ENCODE peak calls at places on chromosome 6, in six cellular contexts. One of them, this sample, is unnamed.

GRCh38 chr6:55675936-55676335 is 96.9 kb upstream of the HMGCLL1 start:
- DNase-seq in activated CD4-positive, alpha-beta memory T cell treated with anti-CD3 and anti-CD28 coated beads for 36 hours: no peak
- DNase-seq in neural crest cell: no peak
- DNase-seq in nephron progenitor cell: no peak
- DNase-seq in activated CD8-positive, alpha-beta memory T cell treated with anti-CD3 and anti-CD28 coated beads, Interleukin-2, amount 10 ng/mL, durations not matched to agents 7 days and 5 days: no peak
- DNase-seq in progenitor cell of endocrine pancreas: no peak
- DNase-seq in this sample: no peak

GRCh38 chr6:73610444-73611275 is 43.1 kb downstream of the SLC17A5 start:
- DNase-seq in activated CD4-positive, alpha-beta memory T cell treated with anti-CD3 and anti-CD28 coated beads for 36 hours: no peak
- DNase-seq in neural crest cell: no peak
- DNase-seq in nephron progenitor cell: no peak
- DNase-seq in activated CD8-positive, alpha-beta memory T cell treated with anti-CD3 and anti-CD28 coated beads, Interleukin-2, amount 10 ng/mL, durations not matched to agents 7 days and 5 days: no peak
- DNase-seq in progenitor cell of endocrine pancreas: no peak
- DNase-seq in this sample: peak; percentile 55

GRCh38 chr6:122620902-122621301 is 10.7 kb downstream of the PKIB start:
- DNase-seq in activated CD4-positive, alpha-beta memory T cell treated with anti-CD3 and anti-CD28 coated beads for 36 hours: no peak
- DNase-seq in neural crest cell: no peak
- DNase-seq in nephron progenitor cell: no peak
- DNase-seq in activated CD8-positive, alpha-beta memory T cell treated with anti-CD3 and anti-CD28 coated beads, Interleukin-2, amount 10 ng/mL, durations not matched to agents 7 days and 5 days: no peak
- DNase-seq in progenitor cell of endocrine pancreas: no peak
- DNase-seq in this sample: peak; percentile 57

GRCh38 chr6:163419413-163420314 is 5.1 kb downstream of the QKI start:
- DNase-seq in activated CD4-positive, alpha-beta memory T cell treated with anti-CD3 and anti-CD28 coated beads for 36 hours: no peak
- DNase-seq in neural crest cell: no peak
- DNase-seq in nephron progenitor cell: no peak
- DNase-seq in activated CD8-positive, alpha-beta memory T cell treated with anti-CD3 and anti-CD28 coated beads, Interleukin-2, amount 10 ng/mL, durations not matched to agents 7 days and 5 days: no peak
- DNase-seq in progenitor cell of endocrine pancreas: no peak
- DNase-seq in this sample: peak; percentile 41

GRCh38 chr6:104771258-104771832 is 88.4 kb downstream of the HACE1 start:
- DNase-seq in activated CD4-positive, alpha-beta memory T cell treated with anti-CD3 and anti-CD28 coated beads for 36 hours: no peak
- DNase-seq in neural crest cell: no peak
- DNase-seq in nephron progenitor cell: no peak
- DNase-seq in activated CD8-positive, alpha-beta memory T cell treated with anti-CD3 and anti-CD28 coated beads, Interleukin-2, amount 10 ng/mL, durations not matched to agents 7 days and 5 days: no peak
- DNase-seq in progenitor cell of endocrine pancreas: no peak
- DNase-seq in this sample: peak; percentile 58

GRCh38 chr6:123338394-123338793 is 298.4 kb downstream of the TRDN start:
- DNase-seq in activated CD4-positive, alpha-beta memory T cell treated with anti-CD3 and anti-CD28 coated beads for 36 hours: no peak
- DNase-seq in neural crest cell: no peak
- DNase-seq in nephron progenitor cell: no peak
- DNase-seq in activated CD8-positive, alpha-beta memory T cell treated with anti-CD3 and anti-CD28 coated beads, Interleukin-2, amount 10 ng/mL, durations not matched to agents 7 days and 5 days: no peak
- DNase-seq in progenitor cell of endocrine pancreas: no peak
- DNase-seq in this sample: no peak

GRCh38 chr6:103797738-103798137 is 1062.0 kb downstream of the HACE1 start:
- DNase-seq in activated CD4-positive, alpha-beta memory T cell treated with anti-CD3 and anti-CD28 coated beads for 36 hours: no peak
- DNase-seq in neural crest cell: no peak
- DNase-seq in nephron progenitor cell: no peak
- DNase-seq in activated CD8-positive, alpha-beta memory T cell treated with anti-CD3 and anti-CD28 coated beads, Interleukin-2, amount 10 ng/mL, durations not matched to agents 7 days and 5 days: no peak
- DNase-seq in progenitor cell of endocrine pancreas: no peak
- DNase-seq in this sample: peak; percentile 18

GRCh38 chr6:100446922-100447899 is 17.5 kb downstream of the SIM1 start:
- DNase-seq in activated CD4-positive, alpha-beta memory T cell treated with anti-CD3 and anti-CD28 coated beads for 36 hours: no peak
- DNase-seq in neural crest cell: no peak
- DNase-seq in nephron progenitor cell: no peak
- DNase-seq in activated CD8-positive, alpha-beta memory T cell treated with anti-CD3 and anti-CD28 coated beads, Interleukin-2, amount 10 ng/mL, durations not matched to agents 7 days and 5 days: no peak
- DNase-seq in progenitor cell of endocrine pancreas: no peak
- DNase-seq in this sample: peak; percentile 32

GRCh38 chr6:34044945-34045595 is 100.8 kb downstream of the GRM4 start:
- DNase-seq in activated CD4-positive, alpha-beta memory T cell treated with anti-CD3 and anti-CD28 coated beads for 36 hours: peak; percentile 40
- DNase-seq in neural crest cell: no peak
- DNase-seq in nephron progenitor cell: no peak
- DNase-seq in activated CD8-positive, alpha-beta memory T cell treated with anti-CD3 and anti-CD28 coated beads, Interleukin-2, amount 10 ng/mL, durations not matched to agents 7 days and 5 days: peak; percentile 81
- DNase-seq in progenitor cell of endocrine pancreas: no peak
- DNase-seq in this sample: no peak

GRCh38 chr6:141026504-141026903 is 1106.2 kb upstream of the GJE1 start:
- DNase-seq in activated CD4-positive, alpha-beta memory T cell treated with anti-CD3 and anti-CD28 coated beads for 36 hours: no peak
- DNase-seq in neural crest cell: no peak
- DNase-seq in nephron progenitor cell: no peak
- DNase-seq in activated CD8-positive, alpha-beta memory T cell treated with anti-CD3 and anti-CD28 coated beads, Interleukin-2, amount 10 ng/mL, durations not matched to agents 7 days and 5 days: no peak
- DNase-seq in progenitor cell of endocrine pancreas: no peak
- DNase-seq in this sample: no peak

GRCh38 chr6:35191899-35192298 is 21.9 kb upstream of the SCUBE3 start:
- DNase-seq in activated CD4-positive, alpha-beta memory T cell treated with anti-CD3 and anti-CD28 coated beads for 36 hours: no peak
- DNase-seq in neural crest cell: no peak
- DNase-seq in nephron progenitor cell: no peak
- DNase-seq in activated CD8-positive, alpha-beta memory T cell treated with anti-CD3 and anti-CD28 coated beads, Interleukin-2, amount 10 ng/mL, durations not matched to agents 7 days and 5 days: peak; percentile 67
- DNase-seq in progenitor cell of endocrine pancreas: no peak
- DNase-seq in this sample: no peak

GRCh38 chr6:31969712-31970603 is 2.0 kb downstream of the DXO start:
- DNase-seq in activated CD4-positive, alpha-beta memory T cell treated with anti-CD3 and anti-CD28 coated beads for 36 hours: no peak
- DNase-seq in neural crest cell: no peak
- DNase-seq in nephron progenitor cell: no peak
- DNase-seq in activated CD8-positive, alpha-beta memory T cell treated with anti-CD3 and anti-CD28 coated beads, Interleukin-2, amount 10 ng/mL, durations not matched to agents 7 days and 5 days: no peak
- DNase-seq in progenitor cell of endocrine pancreas: no peak
- DNase-seq in this sample: peak; percentile 25

GRCh38 chr6:161127071-161127740 is 135.6 kb downstream of the MAP3K4 start:
- DNase-seq in activated CD4-positive, alpha-beta memory T cell treated with anti-CD3 and anti-CD28 coated beads for 36 hours: no peak
- DNase-seq in neural crest cell: no peak
- DNase-seq in nephron progenitor cell: no peak
- DNase-seq in activated CD8-positive, alpha-beta memory T cell treated with anti-CD3 and anti-CD28 coated beads, Interleukin-2, amount 10 ng/mL, durations not matched to agents 7 days and 5 days: no peak
- DNase-seq in progenitor cell of endocrine pancreas: no peak
- DNase-seq in this sample: no peak

GRCh38 chr6:90411292-90411781 is 114.7 kb upstream of the BACH2 start:
- DNase-seq in activated CD4-positive, alpha-beta memory T cell treated with anti-CD3 and anti-CD28 coated beads for 36 hours: peak; percentile 91
- DNase-seq in neural crest cell: no peak
- DNase-seq in nephron progenitor cell: no peak
- DNase-seq in activated CD8-positive, alpha-beta memory T cell treated with anti-CD3 and anti-CD28 coated beads, Interleukin-2, amount 10 ng/mL, durations not matched to agents 7 days and 5 days: peak; percentile 88
- DNase-seq in progenitor cell of endocrine pancreas: no peak
- DNase-seq in this sample: no peak

GRCh38 chr6:38088010-38088409 is 268.5 kb downstream of the ZFAND3 start:
- DNase-seq in activated CD4-positive, alpha-beta memory T cell treated with anti-CD3 and anti-CD28 coated beads for 36 hours: no peak
- DNase-seq in neural crest cell: no peak
- DNase-seq in nephron progenitor cell: no peak
- DNase-seq in activated CD8-positive, alpha-beta memory T cell treated with anti-CD3 and anti-CD28 coated beads, Interleukin-2, amount 10 ng/mL, durations not matched to agents 7 days and 5 days: no peak
- DNase-seq in progenitor cell of endocrine pancreas: no peak
- DNase-seq in this sample: no peak

GRCh38 chr6:43992126-43992663 is 135.1 kb downstream of the MRPL14 start:
- DNase-seq in activated CD4-positive, alpha-beta memory T cell treated with anti-CD3 and anti-CD28 coated beads for 36 hours: no peak
- DNase-seq in neural crest cell: no peak
- DNase-seq in nephron progenitor cell: no peak
- DNase-seq in activated CD8-positive, alpha-beta memory T cell treated with anti-CD3 and anti-CD28 coated beads, Interleukin-2, amount 10 ng/mL, durations not matched to agents 7 days and 5 days: no peak
- DNase-seq in progenitor cell of endocrine pancreas: no peak
- DNase-seq in this sample: no peak

GRCh38 chr6:160081398-160081797 is 40.2 kb upstream of the SLC22A1 start:
- DNase-seq in activated CD4-positive, alpha-beta memory T cell treated with anti-CD3 and anti-CD28 coated beads for 36 hours: no peak
- DNase-seq in neural crest cell: no peak
- DNase-seq in nephron progenitor cell: no peak
- DNase-seq in activated CD8-positive, alpha-beta memory T cell treated with anti-CD3 and anti-CD28 coated beads, Interleukin-2, amount 10 ng/mL, durations not matched to agents 7 days and 5 days: no peak
- DNase-seq in progenitor cell of endocrine pancreas: no peak
- DNase-seq in this sample: no peak

GRCh38 chr6:25717856-25718740 is 36.4 kb upstream of the SLC17A4 start:
- DNase-seq in activated CD4-positive, alpha-beta memory T cell treated with anti-CD3 and anti-CD28 coated beads for 36 hours: no peak
- DNase-seq in neural crest cell: no peak
- DNase-seq in nephron progenitor cell: no peak
- DNase-seq in activated CD8-positive, alpha-beta memory T cell treated with anti-CD3 and anti-CD28 coated beads, Interleukin-2, amount 10 ng/mL, durations not matched to agents 7 days and 5 days: no peak
- DNase-seq in progenitor cell of endocrine pancreas: no peak
- DNase-seq in this sample: peak; percentile 29

GRCh38 chr6:11410539-11411307 is 126.8 kb upstream of the TMEM170B start:
- DNase-seq in activated CD4-positive, alpha-beta memory T cell treated with anti-CD3 and anti-CD28 coated beads for 36 hours: peak; percentile 63
- DNase-seq in neural crest cell: no peak
- DNase-seq in nephron progenitor cell: no peak
- DNase-seq in activated CD8-positive, alpha-beta memory T cell treated with anti-CD3 and anti-CD28 coated beads, Interleukin-2, amount 10 ng/mL, durations not matched to agents 7 days and 5 days: peak; percentile 61
- DNase-seq in progenitor cell of endocrine pancreas: no peak
- DNase-seq in this sample: no peak

GRCh38 chr6:163230901-163231300 is 183.6 kb upstream of the QKI start:
- DNase-seq in activated CD4-positive, alpha-beta memory T cell treated with anti-CD3 and anti-CD28 coated beads for 36 hours: no peak
- DNase-seq in neural crest cell: no peak
- DNase-seq in nephron progenitor cell: no peak
- DNase-seq in activated CD8-positive, alpha-beta memory T cell treated with anti-CD3 and anti-CD28 coated beads, Interleukin-2, amount 10 ng/mL, durations not matched to agents 7 days and 5 days: no peak
- DNase-seq in progenitor cell of endocrine pancreas: no peak
- DNase-seq in this sample: no peak

GRCh38 chr6:165846123-165846966 is 183.3 kb upstream of the PDE10A start:
- DNase-seq in activated CD4-positive, alpha-beta memory T cell treated with anti-CD3 and anti-CD28 coated beads for 36 hours: no peak
- DNase-seq in neural crest cell: no peak
- DNase-seq in nephron progenitor cell: no peak
- DNase-seq in activated CD8-positive, alpha-beta memory T cell treated with anti-CD3 and anti-CD28 coated beads, Interleukin-2, amount 10 ng/mL, durations not matched to agents 7 days and 5 days: no peak
- DNase-seq in progenitor cell of endocrine pancreas: no peak
- DNase-seq in this sample: no peak

GRCh38 chr6:138103876-138104275 is 3.3 kb downstream of the PERP start:
- DNase-seq in activated CD4-positive, alpha-beta memory T cell treated with anti-CD3 and anti-CD28 coated beads for 36 hours: no peak
- DNase-seq in neural crest cell: no peak
- DNase-seq in nephron progenitor cell: no peak
- DNase-seq in activated CD8-positive, alpha-beta memory T cell treated with anti-CD3 and anti-CD28 coated beads, Interleukin-2, amount 10 ng/mL, durations not matched to agents 7 days and 5 days: no peak
- DNase-seq in progenitor cell of endocrine pancreas: no peak
- DNase-seq in this sample: no peak

GRCh38 chr6:25297823-25298507 is 18.8 kb downstream of the CARMIL1 start:
- DNase-seq in activated CD4-positive, alpha-beta memory T cell treated with anti-CD3 and anti-CD28 coated beads for 36 hours: no peak
- DNase-seq in neural crest cell: no peak
- DNase-seq in nephron progenitor cell: no peak
- DNase-seq in activated CD8-positive, alpha-beta memory T cell treated with anti-CD3 and anti-CD28 coated beads, Interleukin-2, amount 10 ng/mL, durations not matched to agents 7 days and 5 days: no peak
- DNase-seq in progenitor cell of endocrine pancreas: no peak
- DNase-seq in this sample: no peak

GRCh38 chr6:147285087-147285855 is 81.1 kb downstream of the STXBP5 start:
- DNase-seq in activated CD4-positive, alpha-beta memory T cell treated with anti-CD3 and anti-CD28 coated beads for 36 hours: no peak
- DNase-seq in neural crest cell: no peak
- DNase-seq in nephron progenitor cell: no peak
- DNase-seq in activated CD8-positive, alpha-beta memory T cell treated with anti-CD3 and anti-CD28 coated beads, Interleukin-2, amount 10 ng/mL, durations not matched to agents 7 days and 5 days: no peak
- DNase-seq in progenitor cell of endocrine pancreas: no peak
- DNase-seq in this sample: peak; percentile 58

GRCh38 chr6:16108996-16109658 is 19.8 kb upstream of the MYLIP start:
- DNase-seq in activated CD4-positive, alpha-beta memory T cell treated with anti-CD3 and anti-CD28 coated beads for 36 hours: no peak
- DNase-seq in neural crest cell: no peak
- DNase-seq in nephron progenitor cell: no peak
- DNase-seq in activated CD8-positive, alpha-beta memory T cell treated with anti-CD3 and anti-CD28 coated beads, Interleukin-2, amount 10 ng/mL, durations not matched to agents 7 days and 5 days: no peak
- DNase-seq in progenitor cell of endocrine pancreas: no peak
- DNase-seq in this sample: peak; percentile 54

GRCh38 chr6:44221291-44221960 is 2.0 kb upstream of the SLC29A1 start:
- DNase-seq in activated CD4-positive, alpha-beta memory T cell treated with anti-CD3 and anti-CD28 coated beads for 36 hours: peak; percentile 88
- DNase-seq in neural crest cell: peak; percentile 55
- DNase-seq in nephron progenitor cell: peak; percentile 70
- DNase-seq in activated CD8-positive, alpha-beta memory T cell treated with anti-CD3 and anti-CD28 coated beads, Interleukin-2, amount 10 ng/mL, durations not matched to agents 7 days and 5 days: peak; percentile 85
- DNase-seq in progenitor cell of endocrine pancreas: peak; percentile 59
- DNase-seq in this sample: peak; percentile 78

GRCh38 chr6:121771937-121772717 is 336.7 kb downstream of the GJA1 start:
- DNase-seq in activated CD4-positive, alpha-beta memory T cell treated with anti-CD3 and anti-CD28 coated beads for 36 hours: no peak
- DNase-seq in neural crest cell: no peak
- DNase-seq in nephron progenitor cell: no peak
- DNase-seq in activated CD8-positive, alpha-beta memory T cell treated with anti-CD3 and anti-CD28 coated beads, Interleukin-2, amount 10 ng/mL, durations not matched to agents 7 days and 5 days: no peak
- DNase-seq in progenitor cell of endocrine pancreas: no peak
- DNase-seq in this sample: no peak

GRCh38 chr6:33716890-33717632 is 5.6 kb upstream of the UQCC2 start:
- DNase-seq in activated CD4-positive, alpha-beta memory T cell treated with anti-CD3 and anti-CD28 coated beads for 36 hours: no peak
- DNase-seq in neural crest cell: no peak
- DNase-seq in nephron progenitor cell: no peak
- DNase-seq in activated CD8-positive, alpha-beta memory T cell treated with anti-CD3 and anti-CD28 coated beads, Interleukin-2, amount 10 ng/mL, durations not matched to agents 7 days and 5 days: no peak
- DNase-seq in progenitor cell of endocrine pancreas: no peak
- DNase-seq in this sample: no peak

GRCh38 chr6:46979206-46979605 is 57.5 kb upstream of the ADGRF5 start:
- DNase-seq in activated CD4-positive, alpha-beta memory T cell treated with anti-CD3 and anti-CD28 coated beads for 36 hours: no peak
- DNase-seq in neural crest cell: no peak
- DNase-seq in nephron progenitor cell: no peak
- DNase-seq in activated CD8-positive, alpha-beta memory T cell treated with anti-CD3 and anti-CD28 coated beads, Interleukin-2, amount 10 ng/mL, durations not matched to agents 7 days and 5 days: no peak
- DNase-seq in progenitor cell of endocrine pancreas: no peak
- DNase-seq in this sample: no peak